ENCODE peak calls at places on chromosomes 16 and 17, in six cellular contexts. One of them, this sample, is unnamed. For H3K4me1, the result is how much of the 10 kb centered on the place peaks cover.

GRCh38 chr16:67537270-67537635 is 8.6 kb downstream of the RIPOR1 start:
- DNase-seq in transverse colon: peak
- DNase-seq in IMR-90: peak
- DNase-seq in ovary: peak
- DNase-seq in endothelial cell of umbilical vein: peak
- DNase-seq in breast epithelium: no peak
- DNase-seq in this sample: no peak

GRCh38 chr16:1335996-1336395 is 2.6 kb downstream of the BAIAP3 start:
- DNase-seq in transverse colon: no peak
- DNase-seq in IMR-90: no peak
- DNase-seq in ovary: no peak
- DNase-seq in endothelial cell of umbilical vein: no peak
- DNase-seq in breast epithelium: no peak
- DNase-seq in this sample: no peak

GRCh38 chr16:87608400-87608985 is 6.2 kb downstream of the JPH3 start:
- DNase-seq in transverse colon: peak
- DNase-seq in IMR-90: peak
- DNase-seq in ovary: peak
- DNase-seq in endothelial cell of umbilical vein: peak
- DNase-seq in breast epithelium: peak
- DNase-seq in this sample: no peak

GRCh38 chr17:77444653-77445029 is 303.9 kb downstream of the SEC14L1 start:
- DNase-seq in transverse colon: peak
- DNase-seq in IMR-90: peak
- DNase-seq in ovary: peak
- DNase-seq in endothelial cell of umbilical vein: no peak
- DNase-seq in breast epithelium: no peak
- DNase-seq in this sample: no peak

GRCh38 chr17:36722121-36722902 is 120.9 kb downstream of the MRM1 start:
- DNase-seq in transverse colon: peak
- DNase-seq in IMR-90: peak
- DNase-seq in ovary: peak
- DNase-seq in endothelial cell of umbilical vein: peak
- DNase-seq in breast epithelium: no peak
- DNase-seq in this sample: no peak

GRCh38 chr16:8850279-8850885 is 18.4 kb downstream of the CARHSP1 start:
- DNase-seq in transverse colon: no peak
- DNase-seq in IMR-90: peak
- DNase-seq in ovary: no peak
- DNase-seq in endothelial cell of umbilical vein: peak
- DNase-seq in breast epithelium: no peak
- DNase-seq in this sample: no peak

GRCh38 chr16:26672206-26672605 is 394.5 kb upstream of the C16orf82 start:
- DNase-seq in transverse colon: no peak
- DNase-seq in IMR-90: no peak
- DNase-seq in ovary: no peak
- DNase-seq in endothelial cell of umbilical vein: no peak
- DNase-seq in breast epithelium: no peak
- DNase-seq in this sample: no peak

GRCh38 chr16:50641818-50642187 is 39.3 kb downstream of the SNX20 start:
- DNase-seq in transverse colon: no peak
- DNase-seq in IMR-90: no peak
- DNase-seq in ovary: no peak
- DNase-seq in endothelial cell of umbilical vein: no peak
- DNase-seq in breast epithelium: no peak
- DNase-seq in this sample: no peak

GRCh38 chr17:57639381-57639780 is 105.7 kb downstream of the CCDC182 start:
- DNase-seq in transverse colon: no peak
- DNase-seq in IMR-90: no peak
- DNase-seq in ovary: no peak
- DNase-seq in endothelial cell of umbilical vein: no peak
- DNase-seq in breast epithelium: no peak
- DNase-seq in this sample: no peak

GRCh38 chr17:31008374-31009035 is 37.7 kb downstream of the RNF135 start:
- DNase-seq in transverse colon: peak
- DNase-seq in IMR-90: peak
- DNase-seq in ovary: peak
- DNase-seq in endothelial cell of umbilical vein: peak
- DNase-seq in breast epithelium: peak
- DNase-seq in this sample: peak

GRCh38 chr17:51115179-51115578 is 5.5 kb downstream of the SPAG9 start:
- DNase-seq in transverse colon: no peak
- DNase-seq in IMR-90: no peak
- DNase-seq in ovary: no peak
- DNase-seq in endothelial cell of umbilical vein: no peak
- DNase-seq in breast epithelium: no peak
- DNase-seq in this sample: no peak

DNA sequence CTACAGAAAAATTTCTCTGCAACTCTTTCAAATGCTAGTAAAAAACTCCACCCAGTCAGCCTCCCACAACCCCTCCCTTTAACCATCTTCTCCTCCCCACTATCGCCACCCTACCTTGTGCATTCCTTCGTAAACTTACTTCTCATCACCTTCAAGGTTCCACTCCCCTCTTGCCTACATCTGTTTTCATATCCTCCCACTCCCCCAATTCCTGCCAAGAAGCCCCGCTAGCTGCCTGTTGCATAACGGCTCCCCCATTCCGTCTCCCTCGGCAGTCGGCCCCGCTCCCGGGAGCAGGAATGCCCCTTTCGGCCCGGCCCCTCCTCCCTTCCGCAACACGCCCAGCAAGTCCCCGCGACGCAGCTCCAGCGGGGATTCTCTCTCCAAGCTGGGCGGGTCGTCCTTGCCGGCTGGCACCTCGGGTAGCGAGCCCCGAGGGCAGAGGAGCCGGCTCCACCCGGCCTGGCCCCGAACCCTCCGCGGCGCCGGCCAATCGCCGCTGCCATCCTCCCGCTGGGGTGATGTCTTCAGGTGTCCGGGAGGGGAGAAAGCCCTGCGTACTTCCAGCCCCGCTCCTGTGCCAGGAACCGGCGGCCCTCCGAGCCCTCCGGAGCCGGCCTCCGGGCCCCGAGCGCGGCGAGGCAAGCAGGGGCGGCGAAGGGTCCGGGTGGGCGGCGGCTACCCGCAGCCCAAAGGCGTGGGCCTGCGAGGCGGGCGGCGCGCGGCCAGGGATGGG is 1.5 kb downstream of the PHLPP2 start:
- DNase-seq in transverse colon: peak
- DNase-seq in IMR-90: peak
- DNase-seq in ovary: peak
- DNase-seq in endothelial cell of umbilical vein: peak
- DNase-seq in breast epithelium: peak
- DNase-seq in this sample: peak
- TF ChIP-seq POLR2A in transverse colon: peak
- TF ChIP-seq POLR2A in IMR-90: no peak
- TF ChIP-seq POLR2A in ovary: no peak
- TF ChIP-seq POLR2A in endothelial cell of umbilical vein: no peak
- TF ChIP-seq POLR2A in breast epithelium: no peak
- TF ChIP-seq POLR2A in this sample: no peak

DNA sequence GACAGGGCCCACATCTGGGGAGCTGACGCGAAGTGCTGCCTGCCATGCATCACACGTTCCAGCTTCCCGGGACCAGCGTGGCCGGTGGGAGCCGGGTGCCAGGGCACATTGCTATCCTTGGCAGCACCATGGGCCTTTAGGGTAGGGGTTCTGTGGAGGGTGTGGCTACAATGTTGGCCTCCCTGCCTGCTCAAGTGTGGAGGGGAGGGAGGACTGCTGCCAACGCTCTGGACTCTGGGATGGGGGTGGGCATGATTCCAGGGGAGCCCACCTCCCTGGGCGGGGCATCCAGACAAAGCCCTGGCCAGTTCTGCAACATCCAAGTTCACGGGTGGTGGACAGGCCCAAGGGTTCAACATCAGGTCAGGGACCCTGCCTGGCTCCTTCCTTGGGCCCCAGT is 13.9 kb downstream of the GRB7 start:
- DNase-seq in transverse colon: no peak
- DNase-seq in IMR-90: no peak
- DNase-seq in ovary: no peak
- DNase-seq in endothelial cell of umbilical vein: no peak
- DNase-seq in breast epithelium: no peak
- DNase-seq in this sample: no peak
- H3K4me1 ChIP-seq in transverse colon: under half
- H3K4me1 ChIP-seq in IMR-90: under half
- H3K4me1 ChIP-seq in ovary: under half
- H3K4me1 ChIP-seq in endothelial cell of umbilical vein: under half
- H3K4me1 ChIP-seq in breast epithelium: under half
- H3K4me1 ChIP-seq in this sample: under half

GRCh38 chr17:68760141-68760475 is 158.9 kb upstream of the FAM20A start:
- DNase-seq in transverse colon: no peak
- DNase-seq in IMR-90: no peak
- DNase-seq in ovary: no peak
- DNase-seq in endothelial cell of umbilical vein: no peak
- DNase-seq in breast epithelium: no peak
- DNase-seq in this sample: no peak
- TF ChIP-seq CTCF in transverse colon: no peak
- TF ChIP-seq CTCF in IMR-90: no peak
- TF ChIP-seq CTCF in ovary: no peak
- TF ChIP-seq CTCF in endothelial cell of umbilical vein: no peak
- TF ChIP-seq CTCF in breast epithelium: no peak
- TF ChIP-seq CTCF in this sample: no peak

GRCh38 chr16:69443809-69444611 is 19.6 kb downstream of the CYB5B start:
- DNase-seq in transverse colon: peak
- DNase-seq in IMR-90: peak
- DNase-seq in ovary: peak
- DNase-seq in endothelial cell of umbilical vein: peak
- DNase-seq in breast epithelium: no peak
- DNase-seq in this sample: no peak
- TF ChIP-seq POLR2A in transverse colon: no peak
- TF ChIP-seq POLR2A in IMR-90: no peak
- TF ChIP-seq POLR2A in ovary: no peak
- TF ChIP-seq POLR2A in endothelial cell of umbilical vein: no peak
- TF ChIP-seq POLR2A in breast epithelium: no peak
- TF ChIP-seq POLR2A in this sample: no peak

This sample was measured in gastrocnemius medialis.